ENCODE peak calls at places on chromosome 10, in six cellular contexts. K is ovary, X is esophagus squamous epithelium, E is activated gamma-delta T cell treated with Interleukin-2 at 50 U/mL for 16 hours, B is midbrain, J is NCI-H1105. V is an unnamed sample.

GRCh38 chr10:58531084-58531695 is 18.5 kb downstream of the BICC1 start:
- DNase-seq in K (no peak), X (no peak), E (peak), B (peak), J (no peak), V (no peak)

GRCh38 chr10:58660577-58661255 is 148.0 kb downstream of the BICC1 start:
- DNase-seq in K (no peak), X (no peak), E (no peak), B (no peak), J (no peak), V (no peak)

GRCh38 chr10:96025566-96025965 is 17.8 kb upstream of the CCNJ start:
- DNase-seq in K (no peak), X (no peak), E (no peak), B (no peak), J (no peak), V (no peak)

GRCh38 chr10:79250259-79250658 is 97.0 kb upstream of the PPIF start:
- DNase-seq in K (no peak), X (no peak), E (no peak), B (peak), J (no peak), V (no peak)

GRCh38 chr10:66833861-66834260 is 92.0 kb upstream of the LRRTM3 start:
- DNase-seq in K (no peak), X (no peak), E (no peak), B (no peak), J (no peak), V (no peak)

GRCh38 chr10:133070810-133071209 is 16.9 kb upstream of the ADGRA1 start:
- DNase-seq in K (no peak), X (no peak), E (no peak), B (no peak), J (no peak), V (no peak)

GRCh38 chr10:630581-631073 is 58.8 kb downstream of the DIP2C start:
- DNase-seq in K (no peak), X (no peak), E (no peak), B (no peak), J (peak), V (no peak)

GRCh38 chr10:26216949-26217395 is 398 bp downstream of the GAD2 start:
- DNase-seq in K (no peak), X (no peak), E (no peak), B (no peak), J (no peak), V (no peak)

GRCh38 chr10:6580279-6581029 is 378 bp upstream of the PRKCQ start:
- DNase-seq in K (peak), X (no peak), E (peak), B (peak), J (no peak), V (peak)

GRCh38 chr10:13390604-13391522 is 42.8 kb upstream of the SEPHS1 start:
- DNase-seq in K (no peak), X (no peak), E (no peak), B (no peak), J (no peak), V (no peak)

GRCh38 chr10:104314591-104315485 is 23.4 kb downstream of the ITPRIP start:
- DNase-seq in K (no peak), X (no peak), E (no peak), B (no peak), J (no peak), V (no peak)

GRCh38 chr10:73156054-73156453 is 11.8 kb downstream of the ECD start:
- DNase-seq in K (no peak), X (no peak), E (no peak), B (no peak), J (no peak), V (no peak)